ENCODE peak calls at places on chromosomes 12 and 14, in ten cellular contexts. G, R, T, E, N, K, X, B, U and I are unnamed samples. For H3K4me1, the result is how much of the 10 kb centered on the place peaks cover.

GRCh38 chr14:52833891-52834290 is 42.5 kb upstream of the GNPNAT1 start:
- DNase-seq in G (no peak), R (no peak), T (no peak), E (no peak), N (no peak), K (no peak), X (no peak), B (no peak), U (no peak), I (no peak)

GRCh38 chr12:56079729-56080555 is at the start of gene ERBB3:
- DNase-seq in G (peak), R (peak), T (peak), E (peak), N (peak), K (peak), X (peak), B (peak), U (peak), I (peak)

GRCh38 chr12:60148831-60149230 is 553.0 kb downstream of the SLC16A7 start:
- DNase-seq in G (no peak), R (peak), T (no peak), E (no peak), N (no peak), K (peak), X (no peak), B (no peak), U (no peak), I (no peak)

GRCh38 chr12:104420868-104421267 is 35.9 kb upstream of the CHST11 start:
- DNase-seq in G (no peak), R (no peak), T (no peak), E (no peak), N (no peak), K (no peak), X (no peak), B (no peak), U (no peak), I (peak)

GRCh38 chr12:131088701-131089525 is 135.2 kb downstream of the ADGRD1 start:
- DNase-seq in G (no peak), R (no peak), T (peak), E (peak), N (no peak), K (no peak), X (no peak), B (no peak), U (no peak), I (no peak)

GRCh38 chr14:24368215-24368561 is 204 bp downstream of the NFATC4 start:
- DNase-seq in G (no peak), R (no peak), T (no peak), E (no peak), N (no peak), K (no peak), X (peak), B (no peak), U (peak), I (no peak)

GRCh38 chr12:58283553-58283952 is 342.2 kb downstream of the ATP23 start:
- DNase-seq in G (peak), R (no peak), T (no peak), E (no peak), N (no peak), K (no peak), X (no peak), B (no peak), U (no peak), I (no peak)

GRCh38 chr14:61051046-61051445 is 70.0 kb downstream of the SLC38A6 start:
- DNase-seq in G (peak), R (no peak), T (no peak), E (no peak), N (no peak), K (no peak), X (no peak), B (no peak), U (peak), I (no peak)

GRCh38 chr14:53946071-53946403 is 10.6 kb downstream of the BMP4 start:
- DNase-seq in G (no peak), R (no peak), T (no peak), E (no peak), N (no peak), K (no peak), X (no peak), B (no peak), U (no peak), I (no peak)

GRCh38 chr14:106613256-106613655 is 1086.9 kb downstream of the TMEM121 start:
- DNase-seq in G (no peak), R (no peak), T (no peak), E (no peak), N (no peak), K (no peak), X (no peak), B (no peak), U (no peak), I (no peak)

GRCh38 chr12:130714091-130714590 is 2.0 kb downstream of the RIMBP2 start:
- DNase-seq in G (peak), R (no peak), T (peak), E (peak), N (no peak), K (no peak), X (no peak), B (no peak), U (peak), I (no peak)

GRCh38 chr12:106682594-106683234 is 91.8 kb upstream of the RIC8B start:
- DNase-seq in G (no peak), R (peak), T (no peak), E (no peak), N (no peak), K (peak), X (no peak), B (no peak), U (peak), I (no peak)

GRCh38 chr14:24382103-24382377 is 14.1 kb downstream of the NFATC4 start:
- DNase-seq in G (no peak), R (no peak), T (no peak), E (peak), N (no peak), K (no peak), X (no peak), B (no peak), U (no peak), I (no peak)

GRCh38 chr12:116220756-116221155 is 56.7 kb downstream of the MED13L start:
- DNase-seq in G (no peak), R (no peak), T (no peak), E (no peak), N (no peak), K (no peak), X (no peak), B (no peak), U (no peak), I (no peak)

GRCh38 chr12:124663771-124664366 is 96.5 kb upstream of the NCOR2 start:
- DNase-seq in G (no peak), R (peak), T (peak), E (no peak), N (no peak), K (no peak), X (no peak), B (no peak), U (no peak), I (no peak)

GRCh38 chr12:130934753-130935152 is 19.0 kb upstream of the ADGRD1 start:
- DNase-seq in G (no peak), R (no peak), T (no peak), E (no peak), N (no peak), K (no peak), X (no peak), B (no peak), U (no peak), I (no peak)

GRCh38 chr12:107404981-107405380 is 280.6 kb upstream of the PWP1 start:
- DNase-seq in G (peak), R (peak), T (no peak), E (no peak), N (no peak), K (peak), X (no peak), B (no peak), U (peak), I (no peak)

GRCh38 chr12:71994715-71995114 is 56.1 kb downstream of the TPH2 start:
- DNase-seq in G (no peak), R (no peak), T (no peak), E (no peak), N (no peak), K (no peak), X (no peak), B (no peak), U (no peak), I (no peak)

GRCh38 chr14:99270491-99271287 is 1.3 kb downstream of the BCL11B start:
- DNase-seq in G (peak), R (no peak), T (peak), E (no peak), N (no peak), K (no peak), X (no peak), B (no peak), U (peak), I (peak)

GRCh38 chr12:49672351-49673181 is 34.6 kb downstream of the FMNL3 start:
- DNase-seq in G (no peak), R (peak), T (no peak), E (no peak), N (no peak), K (no peak), X (no peak), B (no peak), U (no peak), I (no peak)

GRCh38 chr14:63513756-63514155 is 29.4 kb downstream of the PPP2R5E start:
- DNase-seq in G (no peak), R (no peak), T (no peak), E (no peak), N (no peak), K (no peak), X (no peak), B (no peak), U (no peak), I (no peak)

GRCh38 chr14:32343926-32344430 is 14.9 kb downstream of the AKAP6 start:
- DNase-seq in G (no peak), R (peak), T (no peak), E (no peak), N (no peak), K (no peak), X (no peak), B (no peak), U (no peak), I (no peak)

GRCh38 chr14:24264298-24264697 is 1.3 kb upstream of the TGM1 start:
- DNase-seq in G (no peak), R (no peak), T (peak), E (no peak), N (no peak), K (no peak), X (no peak), B (no peak), U (no peak), I (no peak)

GRCh38 chr12:116454950-116455447 is 104.2 kb upstream of the MAP1LC3B2 start:
- DNase-seq in G (no peak), R (peak), T (peak), E (no peak), N (no peak), K (peak), X (no peak), B (no peak), U (no peak), I (no peak)

GRCh38 chr14:63443361-63443760 is 99.8 kb downstream of the PPP2R5E start:
- DNase-seq in G (no peak), R (no peak), T (no peak), E (no peak), N (no peak), K (no peak), X (no peak), B (no peak), U (no peak), I (no peak)

GRCh38 chr12:21585485-21585884 is 19.2 kb downstream of the GYS2 start:
- DNase-seq in G (no peak), R (no peak), T (no peak), E (no peak), N (no peak), K (no peak), X (no peak), B (no peak), U (no peak), I (no peak)

GRCh38 chr14:68394113-68394718 is 398.7 kb downstream of the ZFP36L1 start:
- DNase-seq in G (no peak), R (no peak), T (no peak), E (no peak), N (no peak), K (no peak), X (no peak), B (no peak), U (no peak), I (no peak)

GRCh38 chr12:30823140-30823669 is 68.5 kb upstream of the CAPRIN2 start:
- DNase-seq in G (peak), R (peak), T (peak), E (peak), N (peak), K (no peak), X (peak), B (no peak), U (peak), I (no peak)

GRCh38 chr12:90854136-90854689 is 100.8 kb downstream of the CCER1 start:
- DNase-seq in G (peak), R (peak), T (no peak), E (no peak), N (no peak), K (peak), X (peak), B (no peak), U (peak), I (peak)

GRCh38 chr12:121927798-121928197 is 9.4 kb downstream of the CFAP251 start:
- DNase-seq in G (no peak), R (no peak), T (no peak), E (no peak), N (no peak), K (no peak), X (no peak), B (no peak), U (no peak), I (no peak)

GRCh38 chr12:69821032-69821431 is 4.0 kb upstream of the MYRFL start:
- DNase-seq in G (no peak), R (no peak), T (no peak), E (no peak), N (no peak), K (no peak), X (no peak), B (no peak), U (no peak), I (no peak)

GRCh38 chr12:69822205-69822860 is 2.7 kb upstream of the MYRFL start:
- DNase-seq in G (no peak), R (no peak), T (no peak), E (no peak), N (no peak), K (no peak), X (no peak), B (no peak), U (no peak), I (no peak)

GRCh38 chr12:69824956-69825355 is at the start of gene MYRFL:
- DNase-seq in G (no peak), R (no peak), T (no peak), E (no peak), N (no peak), K (no peak), X (no peak), B (no peak), U (no peak), I (no peak)

GRCh38 chr12:69824028-69824427 is 999 bp upstream of the MYRFL start:
- DNase-seq in G (no peak), R (no peak), T (no peak), E (no peak), N (no peak), K (no peak), X (no peak), B (no peak), U (no peak), I (no peak)

GRCh38 chr12:69821441-69822204 is 3.4 kb upstream of the MYRFL start:
- DNase-seq in G (no peak), R (peak), T (no peak), E (no peak), N (no peak), K (peak), X (no peak), B (peak), U (no peak), I (no peak)
- H3K4me3 ChIP-seq in G (no peak), R (no peak), T (no peak), E (no peak), N (no peak), K (no peak), X (no peak), B (no peak), U (no peak), I (no peak)

DNA sequence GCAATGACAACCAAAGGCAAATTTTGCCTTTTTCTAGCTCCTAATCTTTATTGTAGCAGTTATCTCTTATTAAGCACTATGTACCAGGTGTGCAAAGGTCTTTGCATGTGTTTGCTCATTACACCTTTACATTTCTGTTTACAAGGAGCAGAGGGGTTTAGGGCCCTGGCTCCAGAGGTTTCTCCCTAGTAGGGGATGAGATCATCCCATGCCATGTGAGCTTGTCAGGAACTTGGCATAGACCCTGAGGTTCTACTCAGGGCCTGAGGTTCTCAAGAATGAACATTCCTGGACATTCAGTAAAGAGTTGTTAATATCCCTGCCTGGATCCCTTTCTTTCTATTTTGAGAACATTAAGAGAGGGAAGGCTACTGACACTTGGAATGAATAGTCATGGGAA is 292.0 kb downstream of the RPAP3 start:
- DNase-seq in G (no peak), R (no peak), T (no peak), E (no peak), N (no peak), K (no peak), X (no peak), B (no peak), U (no peak), I (no peak)
- H3K27ac ChIP-seq in G (no peak), R (no peak), T (no peak), E (no peak), N (no peak), K (no peak), X (no peak), B (no peak), U (no peak), I (no peak)

DNA sequence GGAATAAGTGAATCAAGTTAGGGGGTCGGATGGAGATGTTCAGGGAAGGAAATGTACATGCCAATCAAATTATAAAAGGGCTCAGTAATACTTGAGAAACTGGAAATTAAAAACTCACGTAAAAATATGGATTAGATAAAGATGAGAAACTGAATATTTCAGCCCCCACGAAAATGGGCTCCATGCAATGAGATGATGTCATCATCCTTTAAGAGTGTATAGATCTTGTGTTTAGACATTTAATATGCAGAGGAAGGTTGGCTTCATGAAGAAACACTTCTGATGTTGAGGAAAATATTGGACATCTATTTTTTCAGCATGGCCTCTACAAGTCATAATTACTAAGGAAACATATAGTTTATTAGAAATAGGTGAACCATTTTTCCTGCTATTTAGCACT is 9.5 kb downstream of the TBC1D30 start:
- DNase-seq in G (no peak), R (no peak), T (no peak), E (no peak), N (no peak), K (no peak), X (no peak), B (no peak), U (no peak), I (no peak)
- H3K4me1 ChIP-seq in G (under half), R (under half), T (under half), E (under half), N (under half), K (under half), X (under half), B (under half), U (under half), I (under half)

DNA sequence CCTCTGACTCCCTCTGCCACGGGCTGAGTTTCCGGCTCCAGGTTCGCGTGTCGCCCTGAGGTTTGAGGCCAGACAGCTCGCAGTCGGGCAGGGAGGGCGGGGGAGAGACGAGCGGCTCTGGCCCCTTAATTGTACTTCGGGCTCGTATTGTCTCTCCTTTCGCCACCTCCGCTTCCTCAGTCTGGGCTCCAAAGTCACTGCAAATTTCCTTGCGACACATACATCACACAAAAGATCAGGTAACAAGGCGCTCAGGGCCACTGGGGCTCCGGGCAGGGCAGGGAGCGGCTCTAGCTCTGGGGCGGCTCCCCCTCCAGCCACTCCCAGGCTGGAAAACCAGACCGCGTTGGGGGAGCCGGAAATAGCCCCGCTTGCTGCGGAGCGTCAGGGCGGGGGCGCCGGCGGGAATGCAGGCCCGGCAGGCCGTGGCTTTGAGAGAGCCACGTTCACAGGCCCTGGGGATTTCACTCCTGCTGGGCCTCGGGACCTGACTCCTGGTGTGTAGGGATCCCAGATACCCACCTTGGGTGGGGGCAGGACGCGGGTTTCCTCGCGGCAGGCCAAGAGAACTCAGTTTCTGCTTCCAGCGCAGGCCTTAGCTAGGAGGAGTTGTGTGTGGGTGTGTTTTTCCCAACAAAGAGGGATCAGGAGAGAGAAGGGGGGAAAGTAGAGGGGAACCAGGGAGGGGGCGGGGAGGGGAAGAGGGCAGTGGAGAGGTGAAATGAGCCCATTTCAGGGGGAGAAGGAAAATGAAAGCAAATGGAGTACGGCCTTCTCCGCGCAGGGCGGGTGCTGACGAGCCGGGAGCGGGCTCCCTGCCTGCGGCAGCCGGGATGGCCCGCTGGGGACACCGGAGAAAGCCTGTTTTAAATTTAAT is 4.4 kb upstream of the HOXC9 start:
- DNase-seq in G (no peak), R (peak), T (peak), E (peak), N (no peak), K (no peak), X (no peak), B (no peak), U (peak), I (no peak)
- H3K4me3 ChIP-seq in G (peak), R (peak), T (peak), E (peak), N (peak), K (peak), X (no peak), B (no peak), U (peak), I (peak)